ENCODE peak calls at places on chromosomes 7 and 10, in four cellular contexts. J is astrocyte of the spinal cord, C is pancreas, W is lower lobe of right lung. Q is an unnamed sample.

GRCh38 chr10:53664620-53665019 is 892.0 kb upstream of the MBL2 start:
- DNase-seq in W (no peak), C (no peak), J (peak), Q (no peak)

GRCh38 chr10:2953495-2953894 is 113.9 kb upstream of the PFKP start:
- DNase-seq in C (no peak), W (no peak), J (no peak), Q (no peak)

GRCh38 chr10:109205929-109206585 is 717.3 kb downstream of the XPNPEP1 start:
- DNase-seq in W (no peak), C (no peak), J (peak), Q (no peak)

GRCh38 chr10:47031251-47031952 is 120.2 kb downstream of the PTPN20 start:
- DNase-seq in W (no peak), J (no peak), C (peak), Q (peak)

GRCh38 chr10:77849039-77849664 is 77.4 kb downstream of the DLG5 start:
- DNase-seq in J (no peak), W (no peak), C (no peak), Q (no peak)

GRCh38 chr7:99365318-99366141 is 9.0 kb upstream of the ARPC1B start:
- DNase-seq in J (no peak), C (peak), W (peak), Q (peak)

GRCh38 chr7:101308245-101309085 is 13.1 kb downstream of the IFT22 start:
- DNase-seq in J (peak), W (peak), C (peak), Q (no peak)

GRCh38 chr10:57638411-57638810 is 629.3 kb downstream of the IPMK start:
- DNase-seq in W (no peak), C (no peak), J (no peak), Q (no peak)

GRCh38 chr10:6185039-6185716 is 17.6 kb upstream of the PFKFB3 start:
- DNase-seq in J (no peak), W (no peak), C (no peak), Q (no peak)

GRCh38 chr7:91457208-91457607 is 193.0 kb downstream of the FZD1 start:
- DNase-seq in W (no peak), C (no peak), J (no peak), Q (no peak)

GRCh38 chr7:96596120-96596826 is 113.4 kb downstream of the SEM1 start:
- DNase-seq in W (no peak), J (no peak), C (no peak), Q (no peak)

GRCh38 chr10:69338133-69338456 is 59.8 kb downstream of the HK1 start:
- DNase-seq in C (no peak), W (peak), J (no peak), Q (no peak)

GRCh38 chr7:73668103-73668937 is 689 bp downstream of the VPS37D start:
- DNase-seq in J (no peak), W (no peak), C (peak), Q (no peak)

GRCh38 chr10:79241629-79241989 is 105.7 kb upstream of the PPIF start:
- DNase-seq in W (no peak), J (no peak), C (no peak), Q (no peak)

GRCh38 chr10:104045151-104046089 is 40.3 kb downstream of the COL17A1 start:
- DNase-seq in C (no peak), J (peak), W (no peak), Q (no peak)
- TF ChIP-seq CTCF in C (peak), J (peak), W (peak), Q (no peak)

GRCh38 chr7:50978633-50979215 is 196.0 kb upstream of the GRB10 start:
- DNase-seq in J (peak), C (no peak), W (no peak), Q (no peak)
- TF ChIP-seq CTCF in J (peak), C (no peak), W (no peak), Q (no peak)

DNA sequence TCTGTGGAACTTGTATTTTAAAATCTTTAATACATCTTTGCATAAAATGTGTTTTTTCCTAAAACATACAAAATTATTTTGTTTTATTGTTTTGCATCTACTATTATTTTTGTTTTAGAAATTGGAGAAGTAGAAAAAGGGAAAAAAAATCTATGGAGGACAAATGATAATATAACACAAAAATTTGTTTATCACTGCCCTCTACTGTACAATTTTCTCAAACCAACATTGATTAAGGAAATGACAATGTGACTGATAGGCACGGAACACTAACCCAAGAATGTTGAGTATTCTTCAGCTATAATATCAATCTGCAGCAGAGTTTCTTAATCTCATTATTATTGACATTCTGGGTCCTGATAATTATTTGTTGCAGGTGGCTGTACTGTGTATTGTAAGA is 9.5 kb upstream of the ING3 start:
- DNase-seq in W (no peak), C (no peak), J (no peak), Q (no peak)
- TF ChIP-seq CTCF in W (peak), C (peak), J (peak), Q (peak)

DNA sequence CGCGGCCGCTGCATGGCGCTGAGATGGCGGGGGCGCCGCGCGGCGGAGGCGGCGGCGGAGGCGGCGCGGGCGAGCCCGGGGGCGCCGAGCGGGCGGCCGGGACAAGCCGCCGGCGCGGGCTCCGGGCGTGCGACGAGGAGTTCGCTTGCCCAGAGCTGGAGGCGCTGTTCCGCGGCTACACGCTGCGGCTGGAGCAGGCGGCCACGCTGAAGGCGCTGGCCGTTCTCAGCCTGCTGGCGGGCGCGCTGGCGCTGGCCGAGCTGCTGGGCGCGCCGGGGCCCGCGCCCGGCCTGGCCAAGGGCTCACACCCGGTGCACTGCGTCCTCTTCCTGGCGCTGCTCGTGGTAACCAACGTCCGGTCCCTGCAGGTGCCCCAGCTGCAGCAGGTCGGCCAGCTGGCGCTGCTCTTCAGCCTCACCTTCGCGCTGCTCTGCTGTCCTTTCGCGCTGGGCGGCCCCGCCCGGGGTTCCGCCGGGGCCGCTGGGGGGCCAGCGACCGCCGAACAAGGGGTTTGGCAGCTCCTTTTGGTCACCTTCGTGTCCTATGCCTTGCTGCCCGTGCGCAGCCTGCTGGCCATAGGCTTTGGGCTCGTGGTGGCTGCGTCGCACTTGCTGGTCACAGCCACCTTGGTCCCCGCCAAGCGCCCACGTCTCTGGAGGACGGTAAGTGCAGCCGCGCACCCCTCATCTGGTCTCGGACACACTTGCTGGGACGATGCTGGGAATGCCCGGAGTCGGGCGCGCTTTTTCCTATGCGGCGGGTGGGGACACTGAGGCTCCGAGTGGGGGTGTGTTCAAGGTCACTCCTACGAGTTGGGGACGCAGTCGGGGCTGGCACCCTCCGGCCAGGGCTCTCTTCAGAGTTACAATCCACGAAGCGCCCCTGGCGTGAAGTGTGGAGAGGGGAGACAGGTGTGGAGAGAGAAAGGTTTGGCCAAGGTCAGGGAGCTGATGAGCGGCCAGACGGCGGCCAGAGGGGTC is 643 bp downstream of the ADCY1 start:
- DNase-seq in J (peak), C (peak), W (no peak), Q (no peak)
- TF ChIP-seq CTCF in J (peak), C (no peak), W (no peak), Q (no peak)

GRCh38 chr10:110497438-110498086 is at the start of gene DUSP5:
- DNase-seq in C (peak), W (peak), J (peak), Q (peak)

GRCh38 chr10:110500515-110500905 is 2.8 kb downstream of the DUSP5 start:
- DNase-seq in W (no peak), C (no peak), J (peak), Q (no peak)

GRCh38 chr10:110499796-110500514 is 2.2 kb downstream of the DUSP5 start:
- DNase-seq in W (no peak), C (no peak), J (no peak), Q (no peak)

GRCh38 chr10:110498087-110498981 is 627 bp downstream of the DUSP5 start:
- DNase-seq in J (peak), C (peak), W (peak), Q (peak)

GRCh38 chr10:110498982-110499795 is 1.5 kb downstream of the DUSP5 start:
- DNase-seq in C (no peak), J (peak), W (no peak), Q (no peak)
- TF ChIP-seq CTCF in C (no peak), J (peak), W (no peak), Q (no peak)

Q was measured in CD14-positive monocyte.